ENCODE peak calls at places on chromosome 4, in six cellular contexts. W is AG04450, V is transverse colon, D is upper lobe of right lung, I is right atrium auricular region, P is GM23338. N is an unnamed sample.

GRCh38 chr4:55364691-55365346 is 18.8 kb downstream of the SRD5A3 start:
- DNase-seq in W (no peak), V (no peak), D (no peak), I (peak), P (peak), N (no peak)

GRCh38 chr4:139207873-139208403 is 30.9 kb upstream of the ELF2 start:
- DNase-seq in W (no peak), V (no peak), D (no peak), I (no peak), P (no peak), N (no peak)

GRCh38 chr4:39348371-39349265 is 17.5 kb downstream of the RFC1 start:
- DNase-seq in W (no peak), V (no peak), D (no peak), I (no peak), P (no peak), N (no peak)

GRCh38 chr4:155207534-155208257 is 740 bp upstream of the NPY2R start:
- DNase-seq in W (no peak), V (peak), D (no peak), I (no peak), P (peak), N (no peak)

GRCh38 chr4:184815046-184815877 is 10.5 kb downstream of the ACSL1 start:
- DNase-seq in W (no peak), V (peak), D (peak), I (peak), P (no peak), N (no peak)

GRCh38 chr4:99679204-99679603 is 21.6 kb upstream of the C4orf54 start:
- DNase-seq in W (no peak), V (no peak), D (no peak), I (no peak), P (peak), N (no peak)

GRCh38 chr4:142567199-142567598 is 278.9 kb downstream of the INPP4B start:
- DNase-seq in W (no peak), V (peak), D (no peak), I (no peak), P (peak), N (no peak)

GRCh38 chr4:3805731-3806130 is 39.5 kb downstream of the ADRA2C start:
- DNase-seq in W (no peak), V (no peak), D (no peak), I (no peak), P (no peak), N (no peak)

GRCh38 chr4:159048166-159048886 is 54.6 kb upstream of the RAPGEF2 start:
- DNase-seq in W (peak), V (peak), D (peak), I (peak), P (peak), N (peak)

GRCh38 chr4:86959588-86960500 is 25.0 kb downstream of the AFF1 start:
- DNase-seq in W (no peak), V (no peak), D (no peak), I (no peak), P (peak), N (no peak)

GRCh38 chr4:61773655-61774245 is 573.6 kb downstream of the ADGRL3 start:
- DNase-seq in W (no peak), V (no peak), D (no peak), I (no peak), P (peak), N (no peak)
- H3K27ac ChIP-seq in W (no peak), V (no peak), D (no peak), I (no peak), P (peak), N (no peak)

DNA sequence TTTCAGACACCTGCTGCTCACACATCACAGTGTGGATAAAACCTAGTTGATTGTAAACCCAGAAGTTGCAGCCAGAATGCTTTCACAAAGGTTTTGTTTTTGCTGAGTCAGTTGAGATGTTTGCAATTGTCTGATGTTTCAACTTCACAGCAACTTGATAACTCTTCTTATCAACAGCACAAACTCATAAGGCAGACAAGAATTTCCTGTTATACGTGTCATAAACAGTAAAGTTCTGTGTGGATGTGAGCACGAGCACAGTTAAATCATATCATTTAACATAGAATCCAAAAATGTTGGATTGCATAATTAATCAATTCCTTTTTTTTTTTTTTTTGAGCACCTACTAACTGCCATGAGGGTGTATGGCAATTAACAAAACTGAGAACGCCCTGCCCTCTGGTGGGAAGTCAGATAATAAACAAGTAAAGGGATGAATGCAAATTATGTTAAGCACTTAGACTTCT is 512.2 kb downstream of the PDHA2 start:
- DNase-seq in W (no peak), V (no peak), D (no peak), I (no peak), P (peak), N (no peak)
- TF ChIP-seq CTCF in W (no peak), V (no peak), D (no peak), I (peak), P (peak), N (no peak)

DNA sequence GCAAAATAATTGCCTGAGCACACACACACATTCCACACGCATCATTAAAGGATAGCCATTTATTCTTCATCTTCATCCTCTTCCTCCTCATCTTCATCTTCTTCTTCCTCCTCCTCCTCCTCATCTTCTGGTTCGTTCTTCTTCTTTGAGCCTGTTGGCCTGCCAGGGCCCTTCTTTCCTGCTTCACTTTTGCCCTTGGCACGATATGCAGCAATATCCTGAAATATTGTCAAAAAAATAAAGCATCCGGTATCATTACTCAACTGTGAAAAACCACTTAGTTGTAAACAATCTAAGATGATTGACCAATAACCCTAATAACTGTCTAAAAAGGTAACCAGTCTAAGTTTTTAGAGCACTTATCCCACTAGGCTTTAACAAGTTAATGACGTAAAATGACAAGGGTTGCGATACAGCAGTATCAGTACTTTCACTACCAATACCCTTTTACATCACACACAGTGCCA is 2.1 kb downstream of the HMGB2 start:
- DNase-seq in W (no peak), V (no peak), D (no peak), I (no peak), P (no peak), N (no peak)
- H3K27ac ChIP-seq in W (no peak), V (peak), D (peak), I (peak), P (no peak), N (peak)

GRCh38 chr4:762211-763190 is 56.9 kb downstream of the PCGF3 start:
- DNase-seq in W (no peak), V (no peak), D (no peak), I (no peak), P (no peak), N (no peak)
- TF ChIP-seq CTCF in W (peak), V (peak), D (no peak), I (no peak), P (peak), N (no peak)

GRCh38 chr4:2795558-2796260 is 2.8 kb downstream of the SH3BP2 start:
- DNase-seq in W (no peak), V (peak), D (peak), I (no peak), P (no peak), N (no peak)
- H3K27ac ChIP-seq in W (peak), V (peak), D (peak), I (peak), P (no peak), N (peak)

GRCh38 chr4:13816472-13816871 is 188.9 kb upstream of the BOD1L1 start:
- DNase-seq in W (no peak), V (no peak), D (no peak), I (no peak), P (no peak), N (no peak)

DNA sequence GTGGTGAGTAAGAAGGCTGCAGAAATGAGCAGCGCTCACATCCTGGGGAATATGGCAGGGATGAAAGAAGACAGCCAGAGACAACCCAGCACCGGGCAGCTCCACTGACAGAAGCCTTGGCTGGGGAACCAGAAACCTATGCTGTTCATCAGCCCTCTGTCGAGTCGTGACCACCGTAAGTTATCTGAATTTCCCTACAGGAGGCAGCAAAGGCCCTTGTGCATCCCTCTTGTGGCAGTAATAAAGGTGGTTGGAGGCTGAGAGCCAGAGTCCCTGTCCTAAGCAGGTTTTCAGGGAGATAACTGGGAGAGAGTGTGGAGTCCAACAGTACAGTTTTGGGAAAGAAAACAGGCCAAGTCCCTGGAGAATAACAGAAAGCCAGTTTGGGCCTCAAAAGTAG is 194.0 kb upstream of the BOD1L1 start:
- DNase-seq in W (no peak), V (no peak), D (no peak), I (no peak), P (peak), N (no peak)
- TF ChIP-seq CTCF in W (no peak), V (no peak), D (no peak), I (no peak), P (peak), N (no peak)

N was measured in coronary artery.